ENCODE peak calls at places on chromosomes 6 and 20, in four cellular contexts. G is GM12878, H is HepG2, S is H1. R is an unnamed sample.

GRCh38 chr6:169424821-169425240 is 171.2 kb upstream of the THBS2 start:
- DNase-seq in G (no peak), H (no peak), S (no peak), R (no peak)

GRCh38 chr6:47188588-47189021 is 121.1 kb downstream of the TNFRSF21 start:
- DNase-seq in G (no peak), H (peak), S (no peak), R (peak)

GRCh38 chr6:72218125-72218524 is 331.8 kb downstream of the RIMS1 start:
- DNase-seq in G (no peak), H (peak), S (peak), R (peak)

GRCh38 chr6:692356-692851 is 535 bp downstream of the EXOC2 start:
- DNase-seq in G (peak), H (peak), S (peak), R (peak)

GRCh38 chr20:46176744-46177378 is 58.7 kb downstream of the CD40 start:
- DNase-seq in G (no peak), H (no peak), S (no peak), R (no peak)

GRCh38 chr20:43824699-43825402 is 89.8 kb upstream of the TOX2 start:
- DNase-seq in G (peak), H (peak), S (no peak), R (no peak)

GRCh38 chr6:136415351-136416005 is 125.8 kb upstream of the BCLAF1 start:
- DNase-seq in G (no peak), H (no peak), S (no peak), R (no peak)

GRCh38 chr6:26158581-26159416 is 71.6 kb downstream of the HFE start:
- DNase-seq in G (peak), H (no peak), S (no peak), R (peak)

GRCh38 chr20:51386586-51386985 is 155.9 kb downstream of the NFATC2 start:
- DNase-seq in G (no peak), H (no peak), S (no peak), R (no peak)

GRCh38 chr20:53081916-53082863 is 110.0 kb downstream of the TSHZ2 start:
- DNase-seq in G (no peak), H (peak), S (no peak), R (no peak)

DNA sequence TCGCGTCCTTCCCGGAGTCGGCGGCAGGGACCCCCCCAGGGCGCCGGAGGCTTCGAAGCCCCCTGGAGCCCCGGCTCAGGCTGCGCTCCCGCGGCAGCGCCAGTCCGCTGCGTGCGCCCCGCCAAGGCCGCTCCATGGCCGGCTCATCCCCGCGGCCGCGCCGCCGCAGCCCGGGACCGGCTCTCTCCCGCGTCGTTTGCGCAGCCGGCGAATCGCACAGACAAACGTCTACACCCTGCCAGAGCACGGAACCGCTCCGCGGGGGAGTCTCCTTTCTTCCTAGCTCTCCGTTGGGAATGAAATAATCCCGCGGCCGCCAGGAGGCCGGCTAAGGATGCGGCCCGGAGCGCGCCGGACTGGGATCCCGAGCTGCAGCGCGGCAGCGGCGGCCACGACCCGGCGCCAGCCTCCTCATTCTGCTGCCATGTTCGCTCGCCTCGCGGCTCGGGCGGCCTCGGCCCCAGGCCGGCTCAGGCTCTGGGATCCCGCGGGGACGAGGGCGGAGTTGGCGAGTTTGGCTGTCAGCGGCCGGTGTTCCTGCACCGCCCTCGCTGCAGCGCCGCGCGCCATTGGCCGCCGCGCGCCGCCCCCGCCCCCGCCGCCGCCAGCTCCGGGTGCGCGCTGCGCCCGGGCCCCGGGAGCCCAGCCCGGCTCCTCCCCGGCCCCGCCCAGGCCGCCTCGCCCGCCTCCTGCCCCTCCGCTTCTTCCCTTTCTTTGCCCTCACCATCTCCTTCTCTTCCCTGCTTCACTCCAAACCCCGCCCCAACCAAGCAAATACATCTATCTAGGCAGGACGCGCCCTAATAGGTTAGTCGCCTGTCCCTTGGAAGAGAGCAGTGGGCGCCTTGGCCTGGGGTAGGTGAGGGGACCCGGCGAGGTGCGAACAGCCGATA is at the start of gene GFOD1:
- DNase-seq in G (no peak), H (peak), S (peak), R (peak)
- TF ChIP-seq POLR2A in G (peak), H (peak), S (peak), R (peak)

GRCh38 chr6:119431799-119432198 is 82.2 kb upstream of the MAN1A1 start:
- DNase-seq in G (no peak), H (no peak), S (no peak), R (no peak)

GRCh38 chr6:119430820-119431219 is 81.3 kb upstream of the MAN1A1 start:
- DNase-seq in G (no peak), H (no peak), S (no peak), R (no peak)

GRCh38 chr6:119423996-119424395 is 74.4 kb upstream of the MAN1A1 start:
- DNase-seq in G (no peak), H (no peak), S (no peak), R (no peak)

GRCh38 chr6:119426619-119427018 is 77.1 kb upstream of the MAN1A1 start:
- DNase-seq in G (no peak), H (no peak), S (no peak), R (no peak)

GRCh38 chr6:119428647-119429046 is 79.1 kb upstream of the MAN1A1 start:
- DNase-seq in G (no peak), H (no peak), S (no peak), R (no peak)
- H3K4me3 ChIP-seq in G (no peak), H (no peak), S (no peak), R (no peak)

GRCh38 chr6:147900191-147900830 is 391.8 kb downstream of the SAMD5 start:
- DNase-seq in G (no peak), H (no peak), S (no peak), R (no peak)

GRCh38 chr6:147903931-147904330 is 395.4 kb downstream of the SAMD5 start:
- DNase-seq in G (no peak), H (no peak), S (no peak), R (no peak)

GRCh38 chr6:147904416-147904815 is 395.9 kb downstream of the SAMD5 start:
- DNase-seq in G (no peak), H (no peak), S (no peak), R (no peak)

GRCh38 chr6:147905721-147906120 is 397.2 kb downstream of the SAMD5 start:
- DNase-seq in G (no peak), H (no peak), S (no peak), R (no peak)

DNA sequence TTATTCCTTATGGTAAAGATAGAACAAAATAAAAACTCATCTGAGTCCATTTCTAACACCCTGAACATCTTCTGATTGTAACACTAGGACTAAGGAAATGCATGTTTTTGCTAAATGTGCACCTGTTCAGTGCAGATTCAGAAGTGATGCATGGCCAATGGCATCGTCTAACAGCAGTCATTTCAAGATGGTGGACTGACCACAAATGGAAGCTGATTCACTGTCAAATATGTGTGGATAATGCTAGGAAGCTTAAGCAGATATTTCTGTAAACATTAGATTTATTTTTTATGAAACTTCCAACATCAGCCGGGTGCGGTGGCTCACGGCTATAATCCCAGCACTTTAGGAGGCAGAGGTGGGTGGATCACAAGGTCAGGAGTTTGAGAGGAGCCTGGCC is 394.8 kb downstream of the SAMD5 start:
- DNase-seq in G (no peak), H (no peak), S (no peak), R (no peak)
- H2AFZ ChIP-seq in G (no peak), H (no peak), S (no peak), R (no peak)

DNA sequence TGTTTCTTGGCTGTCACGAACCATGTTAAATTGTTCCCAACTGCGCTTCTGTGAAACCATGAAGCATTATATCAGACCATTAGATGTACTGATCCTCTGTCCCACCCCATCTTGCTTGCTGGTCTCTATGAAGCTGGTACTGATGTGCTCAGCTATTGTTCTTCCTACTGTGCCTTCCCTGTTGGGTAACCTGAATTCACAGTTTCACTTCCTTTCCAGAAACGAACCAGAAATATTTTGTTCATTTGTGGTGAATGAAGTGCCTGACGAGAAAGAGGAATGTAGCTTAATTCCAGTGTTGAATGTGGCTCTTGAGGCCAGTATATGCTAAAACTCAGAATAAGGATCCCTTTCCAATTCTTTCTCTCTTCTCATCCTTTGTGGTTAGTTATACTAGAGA is 58.1 kb upstream of the SNAP91 start:
- DNase-seq in G (no peak), H (no peak), S (no peak), R (no peak)
- TF ChIP-seq POLR2A in G (no peak), H (no peak), S (no peak), R (no peak)